ENCODE peak calls at places on chromosome X, in seven cellular contexts. H is mucosa of descending colon, L is AG09309, F is cardiac fibroblast, B is pancreas, O is lower leg skin, A is upper lobe of right lung. D is an unnamed sample.

GRCh38 chrX:4550018-4550417 is 836.6 kb upstream of the PRKX start:
- DNase-seq in H (no peak), L (no peak), F (no peak), B (no peak), O (no peak), A (no peak), D (no peak)

GRCh38 chrX:17553451-17553850 is 178.5 kb downstream of the NHS start:
- DNase-seq in H (peak; percentile 38), L (no peak), F (peak; percentile 69), B (no peak), O (no peak), A (no peak), D (no peak)

GRCh38 chrX:112688242-112688641 is 8.5 kb upstream of the LHFPL1 start:
- DNase-seq in H (no peak), L (no peak), F (no peak), B (no peak), O (no peak), A (no peak), D (no peak)

GRCh38 chrX:108029928-108030711 is 14.7 kb upstream of the VSIG1 start:
- DNase-seq in H (no peak), L (no peak), F (no peak), B (no peak), O (no peak), A (no peak), D (no peak)

GRCh38 chrX:56564921-56565861 is 1.8 kb downstream of the UBQLN2 start:
- DNase-seq in H (peak; percentile 4), L (no peak), F (peak; percentile 1), B (no peak), O (no peak), A (no peak), D (no peak)

GRCh38 chrX:56968980-56969379 is 26.4 kb downstream of the SPIN3 start:
- DNase-seq in H (no peak), L (no peak), F (no peak), B (no peak), O (no peak), A (no peak), D (no peak)

GRCh38 chrX:439236-439635 is 52.5 kb upstream of the PPP2R3B start:
- DNase-seq in H (no peak), L (no peak), F (no peak), B (no peak), O (no peak), A (peak; percentile 31), D (no peak)

GRCh38 chrX:5306654-5307121 is 922.0 kb downstream of the NLGN4X start:
- DNase-seq in H (no peak), L (no peak), F (no peak), B (no peak), O (peak; percentile 12), A (no peak), D (peak; percentile 2)

GRCh38 chrX:107537815-107538214 is 88.4 kb downstream of the FRMPD3 start:
- DNase-seq in H (peak; percentile 38), L (no peak), F (peak; percentile 61), B (peak; percentile 18), O (no peak), A (no peak), D (no peak)

GRCh38 chrX:40109288-40110008 is 11.7 kb upstream of the BCOR start:
- DNase-seq in H (peak; percentile 78), L (no peak), F (peak; percentile 72), B (peak; percentile 68), O (no peak), A (peak; percentile 82), D (peak; percentile 60)

GRCh38 chrX:130626521-130626920 is 224.7 kb downstream of the RBMX2 start:
- DNase-seq in H (no peak), L (peak; percentile 11), F (no peak), B (no peak), O (no peak), A (no peak), D (no peak)

GRCh38 chrX:150848914-150849365 is 49.5 kb downstream of the CD99L2 start:
- DNase-seq in H (peak; percentile 9), L (peak; percentile 28), F (no peak), B (peak; percentile 74), O (peak; percentile 13), A (peak; percentile 56), D (peak; percentile 69)

GRCh38 chrX:112874140-112874539 is 33.5 kb upstream of the AMOT start:
- DNase-seq in H (no peak), L (no peak), F (peak; percentile 14), B (no peak), O (no peak), A (no peak), D (no peak)

GRCh38 chrX:151923648-151924047 is 11.0 kb downstream of the MAGEA4 start:
- DNase-seq in H (no peak), L (no peak), F (no peak), B (no peak), O (no peak), A (no peak), D (no peak)

GRCh38 chrX:666762-667161 is 36.2 kb downstream of the SHOX start:
- DNase-seq in H (no peak), L (no peak), F (no peak), B (no peak), O (no peak), A (no peak), D (no peak)

GRCh38 chrX:104250470-104250869 is 4.3 kb downstream of the ESX1 start:
- DNase-seq in H (no peak), L (no peak), F (no peak), B (no peak), O (no peak), A (no peak), D (no peak)

GRCh38 chrX:134538316-134538715 is 78.4 kb downstream of the HPRT1 start:
- DNase-seq in H (no peak), L (no peak), F (no peak), B (no peak), O (no peak), A (no peak), D (no peak)

GRCh38 chrX:133918326-133918725 is 67.1 kb downstream of the GPC3 start:
- DNase-seq in H (no peak), L (no peak), F (no peak), B (no peak), O (no peak), A (no peak), D (no peak)

GRCh38 chrX:39149761-39150160 is 348.5 kb downstream of the MID1IP1 start:
- DNase-seq in H (peak; percentile 89), L (peak; percentile 11), F (peak; percentile 70), B (peak; percentile 63), O (peak; percentile 51), A (peak; percentile 87), D (peak; percentile 63)

GRCh38 chrX:103710609-103711008 is at the start of gene TMEM31:
- DNase-seq in H (no peak), L (no peak), F (no peak), B (no peak), O (no peak), A (no peak), D (no peak)

GRCh38 chrX:110208092-110208491 is 109.8 kb downstream of the AMMECR1 start:
- DNase-seq in H (no peak), L (no peak), F (no peak), B (no peak), O (no peak), A (no peak), D (no peak)

GRCh38 chrX:97747346-97747745 is 863.6 kb downstream of the RPA4 start:
- DNase-seq in H (no peak), L (no peak), F (no peak), B (no peak), O (no peak), A (no peak), D (no peak)

GRCh38 chrX:136259543-136259942 is 8.3 kb upstream of the MAP7D3 start:
- DNase-seq in H (no peak), L (no peak), F (peak; percentile 84), B (no peak), O (no peak), A (no peak), D (no peak)

GRCh38 chrX:63503541-63503940 is 152.4 kb upstream of the SPIN4 start:
- DNase-seq in H (no peak), L (no peak), F (peak; percentile 51), B (no peak), O (no peak), A (no peak), D (no peak)

DNA sequence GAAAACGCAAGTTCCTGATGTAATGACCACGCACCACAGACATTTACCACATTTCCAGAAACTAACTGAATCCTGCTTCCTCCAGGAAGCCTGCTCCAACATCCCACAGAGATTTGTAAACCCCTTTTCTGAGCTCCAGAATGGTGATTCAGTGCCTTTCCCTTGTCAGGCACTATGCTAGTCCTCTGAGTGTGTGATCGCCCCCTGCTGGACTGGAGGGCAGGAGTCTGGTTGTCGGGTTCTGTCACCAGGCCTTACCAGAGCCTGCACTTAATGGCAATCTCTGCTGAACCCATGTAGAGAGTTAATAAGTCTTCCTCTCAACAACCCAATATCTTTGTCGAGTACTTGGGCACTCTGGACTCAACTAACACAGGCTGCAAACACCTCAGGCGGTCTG is 14.5 kb upstream of the KDM5C start:
- DNase-seq in H (no peak), L (no peak), F (peak; percentile 2), B (no peak), O (no peak), A (no peak), D (no peak)
- TF ChIP-seq CTCF in H (no peak), L (no peak), F (no peak), B (no peak), O (no peak), A (no peak), D (no peak)

GRCh38 chrX:96182366-96182765 is 502.3 kb upstream of the DIAPH2 start:
- DNase-seq in H (peak; percentile 44), L (no peak), F (peak; percentile 27), B (no peak), O (no peak), A (no peak), D (no peak)
- TF ChIP-seq CTCF in H (no peak), L (peak; percentile 21), F (peak; percentile 65), B (no peak), O (no peak), A (peak; percentile 39), D (no peak)

DNA sequence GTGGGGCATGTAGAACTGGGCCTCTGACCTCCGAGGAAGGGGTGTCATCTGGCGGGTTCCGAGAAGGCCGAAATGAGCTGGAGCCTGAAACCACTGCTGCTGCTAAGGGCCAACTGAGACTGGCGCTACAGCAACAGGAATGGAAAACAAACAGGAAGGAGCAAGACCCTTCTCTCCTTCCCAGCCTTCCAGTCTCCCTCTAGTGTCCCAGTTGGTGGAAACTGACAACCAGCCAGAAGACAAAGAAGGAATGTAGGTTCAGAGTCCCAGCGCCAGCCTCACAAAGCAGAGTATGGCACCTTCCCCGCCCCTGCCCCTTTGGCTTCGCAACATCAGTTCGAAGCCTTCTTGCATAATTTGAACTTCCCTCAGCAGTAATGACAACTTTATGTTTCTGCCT is 24.4 kb upstream of the PDZD4 start:
- DNase-seq in H (no peak), L (no peak), F (no peak), B (no peak), O (no peak), A (no peak), D (no peak)
- TF ChIP-seq CTCF in H (no peak), L (no peak), F (no peak), B (no peak), O (no peak), A (no peak), D (no peak)

DNA sequence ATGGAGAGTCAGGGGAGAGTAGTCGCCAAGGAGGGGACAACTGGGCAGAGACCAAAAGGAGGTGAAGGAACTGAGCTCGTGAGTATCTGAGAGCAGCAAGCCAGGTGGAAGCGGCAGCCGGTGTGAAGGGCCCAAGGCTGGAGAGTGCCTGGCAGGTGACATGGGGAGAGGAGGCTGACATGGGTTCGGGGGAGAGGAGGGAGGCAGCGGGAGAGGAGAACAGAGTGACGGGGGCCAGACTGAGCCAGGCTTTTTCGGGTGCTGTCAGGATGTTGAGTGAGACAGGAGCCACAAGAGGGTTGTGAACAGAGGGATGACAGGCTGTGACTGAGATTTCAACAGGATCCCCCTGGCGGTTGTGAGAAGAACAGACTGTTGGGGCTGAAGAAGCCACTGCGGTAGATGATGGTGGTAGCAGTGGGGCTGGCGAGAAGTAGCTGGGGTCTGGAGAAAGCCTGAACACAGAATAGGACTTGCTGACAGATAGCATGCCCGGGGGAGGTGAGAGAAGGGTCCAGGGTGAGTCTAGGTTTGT is 5.7 kb downstream of the ELK1 start:
- DNase-seq in H (no peak), L (no peak), F (peak; percentile 60), B (no peak), O (no peak), A (no peak), D (no peak)
- TF ChIP-seq CTCF in H (no peak), L (peak; percentile 45), F (peak; percentile 64), B (no peak), O (no peak), A (peak; percentile 35), D (no peak)

D was measured in gastrocnemius medialis.